ENCODE peak calls at places on chromosome 5, in nine cellular contexts. G, F, L, Q, K, B, J, Y and D are unnamed samples.

GRCh38 chr5:128174951-128175350 is 91.4 kb downstream of the SLC12A2 start:
- DNase-seq in G (no peak), F (no peak), L (no peak), Q (no peak), K (no peak), B (no peak), J (no peak), Y (no peak), D (no peak)

GRCh38 chr5:114362977-114363721 is 1.3 kb downstream of the KCNN2 start:
- DNase-seq in G (no peak), F (no peak), L (peak; percentile 27), Q (no peak), K (peak; percentile 43), B (no peak), J (peak; percentile 9), Y (no peak), D (no peak)

GRCh38 chr5:75611324-75612210 is at the start of gene ANKDD1B:
- DNase-seq in G (no peak), F (no peak), L (peak; percentile 28), Q (no peak), K (peak; percentile 74), B (peak; percentile 56), J (peak; percentile 39), Y (peak; percentile 14), D (no peak)

GRCh38 chr5:82259172-82259800 is 18.9 kb downstream of the RPS23 start:
- DNase-seq in G (no peak), F (no peak), L (peak; percentile 21), Q (no peak), K (peak; percentile 62), B (no peak), J (peak; percentile 10), Y (no peak), D (peak; percentile 40)

GRCh38 chr5:167578977-167579700 is 712.3 kb upstream of the WWC1 start:
- DNase-seq in G (no peak), F (no peak), L (no peak), Q (no peak), K (no peak), B (no peak), J (no peak), Y (no peak), D (no peak)

GRCh38 chr5:115350892-115351291 is 54.4 kb upstream of the CCDC112 start:
- DNase-seq in G (no peak), F (no peak), L (no peak), Q (no peak), K (no peak), B (no peak), J (no peak), Y (no peak), D (no peak)

GRCh38 chr5:97544279-97545077 is 361.4 kb upstream of the RIOK2 start:
- DNase-seq in G (no peak), F (no peak), L (no peak), Q (no peak), K (peak; percentile 4), B (no peak), J (peak; percentile 21), Y (no peak), D (no peak)

GRCh38 chr5:91361055-91361701 is 21.9 kb downstream of the ARRDC3 start:
- DNase-seq in G (no peak), F (no peak), L (no peak), Q (no peak), K (no peak), B (no peak), J (peak; percentile 64), Y (no peak), D (peak; percentile 90)

GRCh38 chr5:54531536-54531935 is 14.0 kb downstream of the SNX18 start:
- DNase-seq in G (no peak), F (no peak), L (no peak), Q (no peak), K (no peak), B (no peak), J (peak; percentile 52), Y (no peak), D (no peak)

GRCh38 chr5:169547508-169547907 is 36.1 kb upstream of the SPDL1 start:
- DNase-seq in G (no peak), F (no peak), L (peak; percentile 29), Q (no peak), K (no peak), B (no peak), J (no peak), Y (no peak), D (no peak)

GRCh38 chr5:42840842-42841574 is 29.3 kb upstream of the SELENOP start:
- DNase-seq in G (no peak), F (no peak), L (no peak), Q (no peak), K (no peak), B (peak; percentile 57), J (peak; percentile 3), Y (no peak), D (no peak)

GRCh38 chr5:54868511-54869483 is 116.6 kb downstream of the ESM1 start:
- DNase-seq in G (no peak), F (no peak), L (no peak), Q (no peak), K (no peak), B (no peak), J (no peak), Y (no peak), D (no peak)

GRCh38 chr5:359301-359897 is 37.9 kb downstream of the AHRR start:
- DNase-seq in G (no peak), F (no peak), L (no peak), Q (no peak), K (no peak), B (no peak), J (no peak), Y (no peak), D (no peak)

GRCh38 chr5:179558912-179559279 is 8.5 kb downstream of the RUFY1 start:
- DNase-seq in G (no peak), F (peak; percentile 10), L (peak; percentile 38), Q (peak; percentile 54), K (peak; percentile 93), B (peak; percentile 53), J (no peak), Y (no peak), D (no peak)

GRCh38 chr5:173581408-173582197 is 34.8 kb downstream of the BOD1 start:
- DNase-seq in G (peak; percentile 31), F (peak; percentile 4), L (peak; percentile 69), Q (peak; percentile 32), K (peak; percentile 89), B (peak; percentile 5), J (no peak), Y (no peak), D (peak; percentile 14)

GRCh38 chr5:116480894-116481510 is 93.6 kb downstream of the SEMA6A start:
- DNase-seq in G (no peak), F (no peak), L (no peak), Q (no peak), K (no peak), B (no peak), J (no peak), Y (no peak), D (no peak)

GRCh38 chr5:138105709-138106108 is 21.9 kb downstream of the WNT8A start:
- DNase-seq in G (no peak), F (no peak), L (no peak), Q (no peak), K (no peak), B (no peak), J (no peak), Y (no peak), D (no peak)

DNA sequence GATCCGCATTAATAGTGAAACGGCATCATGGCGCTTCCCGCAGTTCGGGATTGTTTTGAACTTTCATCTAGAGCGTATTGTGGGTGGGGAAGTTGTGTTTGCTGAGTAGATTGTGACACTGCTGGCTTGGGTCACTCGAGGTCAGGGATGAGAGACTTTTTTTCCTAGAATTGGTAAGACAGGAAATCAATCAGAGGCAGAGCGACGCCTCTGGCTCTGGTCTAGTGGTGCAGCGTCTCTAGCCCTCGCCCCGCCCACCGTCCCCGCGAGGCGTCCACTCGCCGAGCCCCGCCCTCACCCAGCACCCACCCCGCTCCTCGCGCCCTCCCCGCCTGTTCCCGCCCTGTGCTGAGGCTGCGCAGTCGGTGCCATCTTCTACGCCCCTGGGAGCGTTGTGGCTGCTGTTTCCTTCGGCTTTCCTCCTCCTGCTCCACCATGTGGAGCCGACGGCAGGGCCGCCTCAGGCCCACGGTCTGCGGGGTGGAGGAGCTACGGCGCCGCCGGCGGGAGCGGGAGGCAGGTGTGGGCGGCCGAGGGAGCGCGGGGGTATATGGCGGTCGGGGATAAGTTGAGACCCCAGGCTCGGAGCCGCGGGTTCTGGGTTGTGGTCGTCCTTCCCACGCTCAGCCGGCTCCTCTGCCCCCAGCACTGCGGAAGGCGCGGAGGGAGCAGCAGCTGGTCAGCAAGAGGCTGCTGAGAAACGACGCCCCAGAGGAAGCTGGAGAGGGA is at the start of gene TMCO6:
- DNase-seq in G (peak; percentile 97), F (peak; percentile 92), L (peak; percentile 96), Q (peak; percentile 97), K (peak; percentile 97), B (peak; percentile 98), J (peak; percentile 92), Y (peak; percentile 98), D (peak; percentile 94)
- H3K4me3 ChIP-seq in G (peak within 1 kb of the TSS; percentile 91), F (peak within 1 kb of the TSS; percentile 66), L (peak within 1 kb of the TSS; percentile 56), Q (peak within 1 kb of the TSS; percentile 89), K (peak within 1 kb of the TSS; percentile 86), B (peak within 1 kb of the TSS; percentile 57), J (peak within 1 kb of the TSS; percentile 78), Y (peak within 1 kb of the TSS; percentile 90), D (peak within 1 kb of the TSS; percentile 79)

DNA sequence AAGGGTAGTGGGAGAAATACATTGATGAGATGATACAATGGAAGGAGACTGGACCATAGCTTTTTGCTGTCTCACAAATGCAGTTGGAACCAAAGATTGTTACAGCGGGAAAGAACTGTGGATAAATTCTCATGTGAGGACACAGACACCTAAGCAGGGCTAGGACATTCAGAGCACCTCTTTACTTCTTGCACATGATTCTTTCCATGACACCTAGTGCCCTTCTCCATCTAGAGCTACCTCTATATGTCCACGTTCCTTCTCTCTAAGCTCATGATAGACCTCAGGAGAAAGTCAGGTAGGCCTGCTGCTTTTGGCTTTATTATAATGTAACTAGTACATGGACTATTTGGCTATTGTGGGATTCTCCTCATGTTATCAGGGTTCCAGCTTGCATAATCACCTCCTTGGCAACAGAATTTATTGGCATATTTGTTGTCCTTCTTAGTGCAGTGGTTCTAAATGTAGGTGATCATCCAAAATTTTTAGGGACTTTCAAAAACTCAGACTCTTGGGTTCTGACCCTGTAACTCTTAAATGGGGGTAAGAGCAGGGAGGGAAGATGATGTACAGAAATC is 27.2 kb downstream of the NR3C1 start:
- DNase-seq in G (no peak), F (no peak), L (no peak), Q (no peak), K (no peak), B (no peak), J (no peak), Y (no peak), D (no peak)
- H3K27ac ChIP-seq in G (no peak overlapping the region), F (no peak overlapping the region), L (no peak overlapping the region), Q (no peak overlapping the region), K (no peak overlapping the region), B (no peak overlapping the region), J (peak overlapping the region; percentile 52), Y (no peak overlapping the region), D (no peak overlapping the region)

GRCh38 chr5:123865641-123866040 is 353.7 kb downstream of the CSNK1G3 start:
- DNase-seq in G (no peak), F (no peak), L (no peak), Q (no peak), K (no peak), B (no peak), J (no peak), Y (no peak), D (no peak)
- H3K4me3 ChIP-seq in G (no peak overlapping the region), F (no peak overlapping the region), L (no peak overlapping the region), Q (no peak overlapping the region), K (no peak overlapping the region), B (no peak overlapping the region), J (no peak overlapping the region), Y (no peak overlapping the region), D (no peak overlapping the region)

GRCh38 chr5:16866795-16867584 is 69.1 kb downstream of the MYO10 start:
- DNase-seq in G (no peak), F (no peak), L (peak; percentile 49), Q (no peak), K (peak; percentile 54), B (peak; percentile 58), J (no peak), Y (no peak), D (no peak)
- H3K27ac ChIP-seq in G (no peak overlapping the region), F (no peak overlapping the region), L (peak overlapping the region; percentile 66), Q (no peak overlapping the region), K (peak overlapping the region; percentile 75), B (peak overlapping the region; percentile 51), J (no peak overlapping the region), Y (no peak overlapping the region), D (no peak overlapping the region)